ENCODE peak calls at places on chromosome 17, in four cellular contexts. T, Z, S and G are unnamed samples.

GRCh38 chr17:3754458-3755334 is 31.0 kb downstream of the HASPIN start:
- DNase-seq in T (peak; percentile 25), Z (peak; percentile 89), S (no peak), G (peak; percentile 97)

GRCh38 chr17:57975044-57975443 is 13.0 kb downstream of the VEZF1 start:
- DNase-seq in T (peak; percentile 79), Z (no peak), S (peak; percentile 80), G (no peak)

GRCh38 chr17:55089955-55090573 is 121.5 kb downstream of the STXBP4 start:
- DNase-seq in T (peak; percentile 33), Z (no peak), S (peak; percentile 18), G (no peak)

GRCh38 chr17:41989702-41990419 is 23.3 kb downstream of the CNP start:
- DNase-seq in T (no peak), Z (no peak), S (no peak), G (no peak)

GRCh38 chr17:3009411-3009920 is 53.9 kb downstream of the OR1D5 start:
- DNase-seq in T (no peak), Z (no peak), S (no peak), G (no peak)

GRCh38 chr17:68491381-68491849 is 20.8 kb upstream of the PRKAR1A start:
- DNase-seq in T (no peak), Z (peak; percentile 71), S (no peak), G (no peak)

GRCh38 chr17:59892251-59892848 is 393 bp downstream of the TUBD1 start:
- DNase-seq in T (no peak), Z (peak; percentile 31), S (no peak), G (no peak)

GRCh38 chr17:65483438-65483837 is 78.0 kb downstream of the AXIN2 start:
- DNase-seq in T (no peak), Z (no peak), S (no peak), G (no peak)

GRCh38 chr17:17926036-17926435 is 46.2 kb downstream of the TOM1L2 start:
- DNase-seq in T (no peak), Z (no peak), S (no peak), G (no peak)

GRCh38 chr17:21059761-21060160 is 16.9 kb upstream of the USP22 start:
- DNase-seq in T (no peak), Z (no peak), S (no peak), G (no peak)

GRCh38 chr17:21061971-21062526 is 19.2 kb upstream of the USP22 start:
- DNase-seq in T (no peak), Z (no peak), S (no peak), G (no peak)

GRCh38 chr17:21061158-21061835 is 18.5 kb upstream of the USP22 start:
- DNase-seq in T (no peak), Z (no peak), S (no peak), G (no peak)

GRCh38 chr17:21058098-21058893 is 15.5 kb upstream of the USP22 start:
- DNase-seq in T (peak; percentile 70), Z (no peak), S (peak; percentile 45), G (no peak)
- TF ChIP-seq CTCF in T (peak; percentile 34), Z (no peak), S (peak; percentile 27), G (no peak)

GRCh38 chr17:40447148-40447644 is 3.9 kb downstream of the IGFBP4 start:
- DNase-seq in T (peak; percentile 50), Z (no peak), S (no peak), G (no peak)
- H3K4me3 ChIP-seq in T (peak overlapping the region; percentile 30), Z (peak overlapping the region; percentile 67), S (peak overlapping the region; percentile 52), G (no peak overlapping the region)

DNA sequence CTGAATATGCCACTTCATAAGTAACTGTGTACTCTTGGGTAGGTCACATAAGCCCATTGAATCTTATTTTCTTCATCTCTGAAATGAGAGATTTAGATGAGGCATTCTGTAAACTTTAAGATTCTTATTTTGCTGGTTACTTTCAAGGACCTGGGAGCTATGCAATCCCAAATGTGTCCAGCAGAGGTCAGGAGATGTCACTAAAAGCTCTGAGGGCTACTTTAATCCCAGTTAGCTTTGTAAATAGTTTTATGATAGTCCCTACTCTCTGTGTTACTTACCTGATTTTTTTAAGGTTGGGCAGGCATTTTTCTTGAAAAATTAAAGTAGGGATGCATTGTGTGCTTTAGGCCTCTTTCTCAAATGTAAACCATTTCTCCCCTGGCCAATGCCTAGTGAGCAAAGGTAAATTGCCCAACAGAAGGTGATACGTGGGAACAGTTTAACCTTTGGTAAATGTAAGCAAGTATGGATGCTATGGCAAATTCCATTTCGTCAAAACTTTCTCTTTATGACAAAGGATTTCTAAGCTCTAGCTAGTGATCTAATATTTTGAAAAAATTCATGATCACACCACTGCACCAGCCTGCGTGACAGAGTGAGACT is 57.1 kb upstream of the WSB1 start:
- DNase-seq in T (peak; percentile 77), Z (no peak), S (peak; percentile 75), G (no peak)
- TF ChIP-seq CTCF in T (peak; percentile 95), Z (peak; percentile 97), S (peak; percentile 91), G (peak; percentile 75)

GRCh38 chr17:33118391-33118790 is 126.7 kb downstream of the SPACA3 start:
- DNase-seq in T (no peak), Z (no peak), S (no peak), G (no peak)

GRCh38 chr17:33115351-33115750 is 123.7 kb downstream of the SPACA3 start:
- DNase-seq in T (no peak), Z (no peak), S (no peak), G (no peak)

GRCh38 chr17:33112763-33113162 is 121.1 kb downstream of the SPACA3 start:
- DNase-seq in T (peak; percentile 69), Z (no peak), S (peak; percentile 18), G (no peak)

GRCh38 chr17:33113281-33114010 is 121.8 kb downstream of the SPACA3 start:
- DNase-seq in T (peak; percentile 51), Z (no peak), S (peak; percentile 2), G (no peak)

GRCh38 chr17:33115957-33116680 is 124.5 kb downstream of the SPACA3 start:
- DNase-seq in T (no peak), Z (no peak), S (no peak), G (no peak)
- H3K4me3 ChIP-seq in T (no peak overlapping the region), Z (no peak overlapping the region), S (no peak overlapping the region), G (no peak overlapping the region)

GRCh38 chr17:35373984-35374765 is 754 bp upstream of the SLFN11 start:
- DNase-seq in T (peak; percentile 68), Z (peak; percentile 56), S (peak; percentile 55), G (no peak)
- TF ChIP-seq CTCF in T (no peak), Z (no peak), S (no peak), G (no peak)